ENCODE peak calls at places on chromosomes 13 and 19, in four cellular contexts. One of them, this sample, is unnamed.

GRCh38 chr13:75876371-75877050 is 240.4 kb downstream of the LMO7 start:
- DNase-seq in heart left ventricle: peak
- DNase-seq in Karpas-422: peak
- DNase-seq in HL-60: peak
- DNase-seq in this sample: no peak

GRCh38 chr13:41622545-41623429 is 165.4 kb downstream of the RGCC start:
- DNase-seq in HL-60: no peak
- DNase-seq in Karpas-422: no peak
- DNase-seq in heart left ventricle: no peak
- DNase-seq in this sample: no peak

GRCh38 chr13:113860579-113861432 is 3.1 kb downstream of the GAS6 start:
- DNase-seq in heart left ventricle: no peak
- DNase-seq in Karpas-422: no peak
- DNase-seq in HL-60: no peak
- DNase-seq in this sample: peak

GRCh38 chr13:46743191-46743590 is 53.8 kb downstream of the ESD start:
- DNase-seq in heart left ventricle: no peak
- DNase-seq in Karpas-422: no peak
- DNase-seq in HL-60: no peak
- DNase-seq in this sample: no peak

GRCh38 chr19:16836115-16836905 is 7.1 kb downstream of the SIN3B start:
- DNase-seq in HL-60: no peak
- DNase-seq in Karpas-422: no peak
- DNase-seq in heart left ventricle: peak
- DNase-seq in this sample: no peak

GRCh38 chr13:113597386-113598080 is 13.0 kb downstream of the TFDP1 start:
- DNase-seq in heart left ventricle: no peak
- DNase-seq in HL-60: no peak
- DNase-seq in Karpas-422: no peak
- DNase-seq in this sample: peak

GRCh38 chr19:17526922-17527321 is 15.5 kb downstream of the PGLS start:
- DNase-seq in Karpas-422: peak
- DNase-seq in heart left ventricle: no peak
- DNase-seq in HL-60: no peak
- DNase-seq in this sample: no peak

GRCh38 chr13:98456423-98456845 is 120.5 kb downstream of the STK24 start:
- DNase-seq in heart left ventricle: no peak
- DNase-seq in Karpas-422: no peak
- DNase-seq in HL-60: no peak
- DNase-seq in this sample: no peak

GRCh38 chr19:18687740-18688465 is 4.4 kb downstream of the CRTC1 start:
- DNase-seq in Karpas-422: no peak
- DNase-seq in HL-60: no peak
- DNase-seq in heart left ventricle: no peak
- DNase-seq in this sample: no peak

GRCh38 chr19:34041922-34042521 is 130.3 kb upstream of the LSM14A start:
- DNase-seq in heart left ventricle: peak
- DNase-seq in HL-60: peak
- DNase-seq in Karpas-422: peak
- DNase-seq in this sample: no peak

GRCh38 chr13:76894401-76895110 is 8.4 kb upstream of the KCTD12 start:
- DNase-seq in Karpas-422: no peak
- DNase-seq in heart left ventricle: peak
- DNase-seq in HL-60: no peak
- DNase-seq in this sample: no peak

GRCh38 chr19:50482271-50482855 is 5.7 kb upstream of the GARIN5A start:
- DNase-seq in heart left ventricle: no peak
- DNase-seq in HL-60: no peak
- DNase-seq in Karpas-422: no peak
- DNase-seq in this sample: no peak

GRCh38 chr13:36298535-36299068 is 988 bp upstream of the CCDC169 start:
- DNase-seq in Karpas-422: no peak
- DNase-seq in heart left ventricle: no peak
- DNase-seq in HL-60: no peak
- DNase-seq in this sample: no peak

GRCh38 chr19:52039169-52039568 is 9.5 kb downstream of the ZNF432 start:
- DNase-seq in heart left ventricle: no peak
- DNase-seq in Karpas-422: no peak
- DNase-seq in HL-60: no peak
- DNase-seq in this sample: no peak

GRCh38 chr19:13938361-13939027 is at the start of gene PODNL1:
- DNase-seq in HL-60: no peak
- DNase-seq in Karpas-422: no peak
- DNase-seq in heart left ventricle: no peak
- DNase-seq in this sample: no peak

GRCh38 chr19:1717970-1718264 is 35.4 kb upstream of the ONECUT3 start:
- DNase-seq in HL-60: no peak
- DNase-seq in Karpas-422: no peak
- DNase-seq in heart left ventricle: no peak
- DNase-seq in this sample: no peak

GRCh38 chr19:6718111-6718740 is 2.2 kb downstream of the C3 start:
- DNase-seq in HL-60: no peak
- DNase-seq in Karpas-422: no peak
- DNase-seq in heart left ventricle: no peak
- DNase-seq in this sample: no peak

GRCh38 chr13:92896842-92897241 is 329.8 kb upstream of the GPC6 start:
- DNase-seq in Karpas-422: peak
- DNase-seq in HL-60: no peak
- DNase-seq in heart left ventricle: no peak
- DNase-seq in this sample: no peak

GRCh38 chr19:8113017-8113416 is 36.4 kb downstream of the FBN3 start:
- DNase-seq in heart left ventricle: no peak
- DNase-seq in HL-60: no peak
- DNase-seq in Karpas-422: no peak
- DNase-seq in this sample: no peak

GRCh38 chr19:55616395-55616875 is 7.9 kb downstream of the ZNF784 start:
- DNase-seq in Karpas-422: no peak
- DNase-seq in HL-60: no peak
- DNase-seq in heart left ventricle: no peak
- DNase-seq in this sample: no peak

GRCh38 chr13:84136582-84136981 is 254.3 kb upstream of the SLITRK1 start:
- DNase-seq in heart left ventricle: no peak
- DNase-seq in HL-60: no peak
- DNase-seq in Karpas-422: no peak
- DNase-seq in this sample: no peak

DNA sequence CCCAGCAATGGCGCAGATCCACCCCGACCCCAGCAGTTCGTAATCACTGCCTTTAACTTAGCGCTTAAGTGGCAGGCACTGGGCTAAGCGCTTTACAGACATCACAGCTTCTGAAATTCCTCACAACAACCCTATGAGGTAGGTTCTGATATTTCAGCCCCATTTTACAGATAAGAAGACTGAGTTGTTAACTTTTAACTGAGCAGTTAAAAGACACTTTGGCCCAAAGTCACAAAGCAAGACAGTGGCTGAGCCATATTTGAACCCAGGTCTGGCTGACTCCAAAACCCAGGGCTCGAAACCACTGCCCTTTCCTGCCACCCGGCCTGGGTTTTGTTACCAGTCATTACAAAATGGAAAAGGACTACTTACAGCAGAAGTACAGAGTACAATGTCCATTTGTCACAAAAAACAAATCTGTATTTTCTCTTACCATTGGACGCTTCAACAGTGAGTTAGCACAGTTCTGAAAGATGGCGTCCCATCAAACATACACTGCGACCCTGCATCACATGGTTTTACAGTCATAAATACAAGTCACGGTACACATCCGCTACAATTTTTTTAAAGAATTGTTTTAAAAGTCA is 8.5 kb downstream of the HNRNPL start:
- DNase-seq in Karpas-422: peak
- DNase-seq in heart left ventricle: no peak
- DNase-seq in HL-60: no peak
- DNase-seq in this sample: no peak
- H3K4me3 ChIP-seq in Karpas-422: no peak
- H3K4me3 ChIP-seq in heart left ventricle: no peak
- H3K4me3 ChIP-seq in HL-60: no peak
- H3K4me3 ChIP-seq in this sample: no peak

DNA sequence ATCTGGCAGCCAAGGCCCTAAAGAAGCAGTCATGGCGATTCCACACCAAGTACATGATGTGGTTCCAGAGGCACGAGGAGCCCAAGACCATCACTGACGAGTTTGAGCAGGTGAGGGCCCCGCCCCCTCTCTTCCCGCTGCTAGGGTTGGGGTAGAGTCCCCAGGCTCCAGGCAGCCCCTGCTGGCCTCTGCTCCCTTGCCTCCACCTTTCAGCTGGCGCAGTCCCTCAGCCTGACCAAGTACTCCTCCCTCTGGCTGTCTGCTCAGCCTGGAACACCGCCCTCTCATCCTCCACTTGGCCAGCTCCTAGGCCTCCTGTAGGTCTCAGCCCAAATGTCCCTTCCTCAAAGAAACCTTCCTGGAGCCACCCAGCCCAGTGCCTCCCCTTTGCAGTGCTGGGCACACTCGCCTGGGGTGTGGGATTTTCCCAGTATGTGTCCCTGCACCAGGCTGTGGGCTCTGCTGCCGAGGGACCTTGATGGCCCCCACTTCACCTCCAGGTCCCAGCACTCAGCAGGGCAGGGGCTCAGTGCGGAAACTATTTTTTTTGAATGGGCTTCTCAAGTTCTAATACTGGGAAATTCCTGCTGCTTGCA is 5.7 kb downstream of the LENG1 start:
- DNase-seq in heart left ventricle: no peak
- DNase-seq in HL-60: no peak
- DNase-seq in Karpas-422: no peak
- DNase-seq in this sample: no peak
- H3K27ac ChIP-seq in heart left ventricle: peak
- H3K27ac ChIP-seq in HL-60: no peak
- H3K27ac ChIP-seq in Karpas-422: no peak
- H3K27ac ChIP-seq in this sample: no peak

GRCh38 chr19:30780032-30780431 is 407.8 kb downstream of the ZNF536 start:
- DNase-seq in HL-60: no peak
- DNase-seq in Karpas-422: no peak
- DNase-seq in heart left ventricle: no peak
- DNase-seq in this sample: no peak
- H3K4me3 ChIP-seq in HL-60: no peak
- H3K4me3 ChIP-seq in Karpas-422: no peak
- H3K4me3 ChIP-seq in heart left ventricle: no peak
- H3K4me3 ChIP-seq in this sample: no peak

GRCh38 chr13:97257800-97258799 is 36.0 kb downstream of the MBNL2 start:
- DNase-seq in Karpas-422: no peak
- DNase-seq in heart left ventricle: peak
- DNase-seq in HL-60: no peak
- DNase-seq in this sample: peak
- H3K27ac ChIP-seq in Karpas-422: no peak
- H3K27ac ChIP-seq in heart left ventricle: peak
- H3K27ac ChIP-seq in HL-60: no peak
- H3K27ac ChIP-seq in this sample: peak

DNA sequence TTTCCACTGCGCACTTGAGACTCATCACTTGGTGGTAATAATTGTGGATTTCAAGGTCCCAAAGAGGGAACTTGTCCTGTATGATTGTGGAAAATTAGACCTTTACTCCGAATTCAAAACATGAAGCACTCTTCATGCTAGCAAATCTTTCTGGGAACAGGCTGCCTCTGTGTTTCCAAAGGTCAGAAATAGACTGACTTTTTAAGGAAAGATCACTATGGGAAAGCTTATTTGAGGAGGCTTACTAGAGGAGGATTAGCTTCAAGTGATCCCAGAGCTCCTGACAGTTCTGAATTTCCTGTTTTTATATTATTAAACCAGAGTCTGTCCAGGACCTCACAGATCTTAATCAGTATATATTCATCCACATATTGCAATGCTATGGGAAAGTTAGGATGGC is 5.5 kb downstream of the WDFY2 start:
- DNase-seq in heart left ventricle: no peak
- DNase-seq in Karpas-422: no peak
- DNase-seq in HL-60: no peak
- DNase-seq in this sample: no peak
- H3K4me3 ChIP-seq in heart left ventricle: no peak
- H3K4me3 ChIP-seq in Karpas-422: no peak
- H3K4me3 ChIP-seq in HL-60: no peak
- H3K4me3 ChIP-seq in this sample: no peak

GRCh38 chr19:35107541-35107939 is 8.1 kb upstream of the FXYD3 start:
- DNase-seq in HL-60: no peak
- DNase-seq in heart left ventricle: no peak
- DNase-seq in Karpas-422: no peak
- DNase-seq in this sample: no peak
- H3K27ac ChIP-seq in HL-60: no peak
- H3K27ac ChIP-seq in heart left ventricle: peak
- H3K27ac ChIP-seq in Karpas-422: no peak
- H3K27ac ChIP-seq in this sample: no peak